ENCODE peak calls at places on chromosomes 13 and 19, in five cellular contexts. R, N, Z, Y and X are unnamed samples.

GRCh38 chr19:4310247-4311121 is 6.1 kb downstream of the FSD1 start:
- DNase-seq in Z (no peak), N (no peak), R (no peak), Y (no peak), X (no peak)

GRCh38 chr19:10568444-10568825 is 344 bp downstream of the CDKN2D start:
- DNase-seq in Z (no peak), Y (no peak), N (no peak), R (no peak), X (no peak)

GRCh38 chr13:44238011-44238421 is 135.6 kb upstream of the SERP2 start:
- DNase-seq in N (no peak), Y (peak; percentile 52), Z (no peak), R (peak; percentile 62), X (no peak)

GRCh38 chr19:7855426-7856276 is 18.5 kb downstream of the PRR36 start:
- DNase-seq in R (no peak), Z (no peak), N (no peak), Y (no peak), X (no peak)

GRCh38 chr19:48554385-48555091 is 2.6 kb downstream of the SULT2B1 start:
- DNase-seq in Z (no peak), Y (no peak), N (no peak), R (no peak), X (no peak)

GRCh38 chr13:25881946-25882574 is 169.8 kb downstream of the SHISA2 start:
- DNase-seq in N (peak; percentile 29), Y (no peak), R (no peak), Z (no peak), X (no peak)

GRCh38 chr13:44622259-44622658 is 46.1 kb upstream of the TSC22D1 start:
- DNase-seq in Y (no peak), Z (no peak), N (no peak), R (peak; percentile 32), X (no peak)

GRCh38 chr13:112898786-112899617 is 70.0 kb upstream of the MCF2L start:
- DNase-seq in R (no peak), N (no peak), Y (no peak), Z (no peak), X (no peak)

GRCh38 chr13:29522044-29522685 is 73.3 kb downstream of the SLC7A1 start:
- DNase-seq in N (peak; percentile 99), Z (no peak), R (peak; percentile 97), Y (no peak), X (no peak)

GRCh38 chr19:38003427-38004099 is 96.6 kb downstream of the SIPA1L3 start:
- DNase-seq in N (peak; percentile 90), R (peak; percentile 89), Y (peak; percentile 74), Z (no peak), X (no peak)

GRCh38 chr19:35076026-35076370 is 34.5 kb downstream of the HPN start:
- DNase-seq in Z (no peak), Y (no peak), R (no peak), N (no peak), X (no peak)

GRCh38 chr19:47036233-47036651 is 12.2 kb downstream of the TMEM160 start:
- DNase-seq in Y (no peak), N (no peak), R (no peak), Z (no peak), X (no peak)

GRCh38 chr13:51557875-51558604 is 26.2 kb upstream of the WDFY2 start:
- DNase-seq in R (peak; percentile 84), Y (peak; percentile 43), Z (no peak), N (peak; percentile 77), X (no peak)

GRCh38 chr19:32828643-32829344 is 40.8 kb downstream of the SLC7A9 start:
- DNase-seq in N (no peak), R (no peak), Z (no peak), Y (no peak), X (no peak)

GRCh38 chr19:49591731-49592485 is 926 bp downstream of the PRR12 start:
- DNase-seq in R (peak; percentile 31), N (peak; percentile 19), Z (no peak), Y (no peak), X (no peak)

GRCh38 chr13:41955605-41956004 is 5.3 kb downstream of the VWA8 start:
- DNase-seq in N (no peak), Y (no peak), R (no peak), Z (no peak), X (no peak)

GRCh38 chr13:41026806-41027205 is 7.7 kb upstream of the ELF1 start:
- DNase-seq in Y (no peak), R (no peak), Z (no peak), N (no peak), X (no peak)

GRCh38 chr19:3398114-3398899 is 31.9 kb downstream of the NFIC start:
- DNase-seq in R (no peak), Y (no peak), N (no peak), Z (no peak), X (no peak)

GRCh38 chr13:73954808-73955207 is 179.4 kb downstream of the KLF12 start:
- DNase-seq in Z (no peak), Y (no peak), R (no peak), N (no peak), X (no peak)

GRCh38 chr13:110946171-110946570 is 31.3 kb upstream of the ANKRD10 start:
- DNase-seq in R (no peak), N (no peak), Y (no peak), Z (no peak), X (no peak)

GRCh38 chr13:104837756-104838155 is 1697.7 kb downstream of the EFNB2 start:
- DNase-seq in N (no peak), R (no peak), Z (no peak), Y (no peak), X (no peak)

GRCh38 chr13:48994731-48995130 is 19.0 kb downstream of the FNDC3A start:
- DNase-seq in Z (no peak), R (peak; percentile 61), Y (no peak), N (no peak), X (no peak)

GRCh38 chr13:101757446-101758039 is 305.1 kb downstream of the ITGBL1 start:
- DNase-seq in Z (no peak), R (peak; percentile 47), N (no peak), Y (no peak), X (peak; percentile 18)

GRCh38 chr13:97810152-97810551 is 143.3 kb upstream of the IPO5 start:
- DNase-seq in Z (no peak), R (peak; percentile 50), N (peak; percentile 7), Y (no peak), X (no peak)

GRCh38 chr13:107361666-107362065 is 793.7 kb upstream of the ARGLU1 start:
- DNase-seq in Y (no peak), Z (no peak), R (peak; percentile 50), N (no peak), X (no peak)

GRCh38 chr19:54462713-54463530 is 656 bp downstream of the LENG9 start:
- DNase-seq in Y (no peak), R (peak; percentile 70), Z (no peak), N (peak; percentile 36), X (peak; percentile 47)

GRCh38 chr19:42394751-42395150 is 4.7 kb upstream of the CNFN start:
- DNase-seq in R (no peak), Z (no peak), N (no peak), Y (no peak), X (no peak)

GRCh38 chr13:44516771-44517170 is 59.4 kb downstream of the TSC22D1 start:
- DNase-seq in Y (no peak), Z (no peak), R (no peak), N (no peak), X (no peak)

GRCh38 chr19:38657633-38658222 is 10.3 kb downstream of the ACTN4 start:
- DNase-seq in Z (no peak), R (peak; percentile 59), Y (no peak), N (peak; percentile 76), X (no peak)

GRCh38 chr19:47447470-47448359 is 24.0 kb downstream of the SLC8A2 start:
- DNase-seq in R (peak; percentile 49), N (peak; percentile 23), Z (peak; percentile 27), Y (no peak), X (peak; percentile 59)

GRCh38 chr19:51676566-51677083 is 16.5 kb upstream of the SPACA6 start:
- DNase-seq in Z (no peak), Y (no peak), N (no peak), R (no peak), X (no peak)

GRCh38 chr13:109933476-109933875 is 147.1 kb upstream of the IRS2 start:
- DNase-seq in R (no peak), N (no peak), Z (no peak), Y (no peak), X (no peak)

GRCh38 chr19:38055655-38056521 is 148.9 kb downstream of the SIPA1L3 start:
- DNase-seq in Z (no peak), R (no peak), Y (no peak), N (no peak), X (no peak)

GRCh38 chr19:15129856-15130580 is 22.8 kb downstream of the SYDE1 start:
- DNase-seq in N (no peak), R (no peak), Y (no peak), Z (no peak), X (no peak)

GRCh38 chr19:12790628-12791344 is 500 bp upstream of the JUNB start:
- DNase-seq in R (no peak), Y (no peak), Z (no peak), N (no peak), X (no peak)

GRCh38 chr13:20840590-20840989 is 62.0 kb downstream of the XPO4 start:
- DNase-seq in R (no peak), N (no peak), Z (no peak), Y (no peak), X (no peak)
- TF ChIP-seq CTCF in R (no peak), N (no peak), Z (no peak), Y (no peak), X (no peak)

GRCh38 chr13:79781829-79782540 is 301.0 kb downstream of the NDFIP2 start:
- DNase-seq in R (no peak), N (no peak), Z (no peak), Y (no peak), X (no peak)
- TF ChIP-seq CTCF in R (no peak), N (no peak), Z (no peak), Y (no peak), X (no peak)

DNA sequence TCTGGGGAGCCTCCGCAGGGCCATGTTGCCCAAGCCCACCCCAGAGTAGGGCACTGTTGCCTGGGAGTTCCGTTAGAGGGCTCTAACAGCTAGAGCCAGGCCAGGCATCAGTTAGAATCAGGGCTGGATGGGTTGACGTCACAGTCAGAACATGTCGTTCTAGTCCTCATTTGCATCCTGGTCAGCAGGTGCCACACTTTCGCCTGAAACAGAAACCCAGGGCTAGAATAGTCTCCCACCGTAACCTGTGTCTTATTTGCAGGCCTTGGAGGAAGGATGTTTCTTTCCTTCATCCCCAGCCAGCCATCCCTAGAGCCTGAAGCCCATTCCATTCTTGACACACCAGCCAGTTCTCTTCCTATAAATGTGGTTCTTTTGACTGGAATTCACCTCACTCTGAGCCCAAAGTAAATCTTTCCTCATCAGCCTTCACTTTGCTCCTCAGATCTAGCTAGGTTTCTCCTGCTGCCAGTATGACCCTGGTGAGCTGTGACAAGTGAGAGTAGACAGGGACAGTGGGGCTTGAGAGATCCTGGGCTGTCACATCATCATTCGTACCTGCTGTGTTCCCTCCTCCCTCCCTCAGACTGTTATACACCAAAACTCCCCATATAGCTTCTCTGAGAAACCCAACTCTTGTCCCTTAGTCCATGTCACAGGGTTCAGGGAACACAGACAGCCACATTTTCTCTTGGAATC is 12.2 kb upstream of the CCDC97 start:
- DNase-seq in N (no peak), R (no peak), Z (no peak), Y (no peak), X (peak; percentile 89)
- TF ChIP-seq CTCF in N (no peak), R (no peak), Z (no peak), Y (no peak), X (peak; percentile 15)

DNA sequence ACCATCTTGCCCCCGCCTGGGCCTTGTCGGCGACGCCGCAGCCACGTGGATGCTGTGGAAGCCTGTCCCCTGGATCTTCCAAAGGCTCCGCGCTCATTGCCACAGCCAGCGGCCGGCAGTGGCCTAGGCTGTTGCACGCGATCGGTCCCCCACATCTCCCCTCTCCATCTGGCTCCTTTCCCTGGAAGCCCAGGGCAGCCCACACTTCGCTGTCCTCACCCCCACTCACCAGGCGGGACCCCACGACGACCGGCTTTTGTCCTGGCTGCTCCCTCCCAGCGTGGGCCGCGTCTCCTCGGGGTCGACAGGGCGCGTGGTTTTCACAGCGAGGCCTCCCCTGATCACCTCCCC is 599 bp upstream of the TEX30 start:
- DNase-seq in Z (no peak), N (no peak), R (no peak), Y (no peak), X (peak; percentile 10)
- TF ChIP-seq CTCF in Z (no peak), N (no peak), R (no peak), Y (no peak), X (no peak)